ENCODE peak calls at places on chromosomes 1 and 21, in five cellular contexts. N, J, K, R and I are unnamed samples.

GRCh38 chr1:40607921-40608320 is 57.6 kb downstream of the RIMS3 start:
- DNase-seq in N (no peak), J (no peak), K (no peak), R (no peak), I (no peak)

GRCh38 chr1:220818421-220819173 is 31.9 kb downstream of the MTARC1 start:
- DNase-seq in N (no peak), J (no peak), K (no peak), R (no peak), I (no peak)

GRCh38 chr1:241140670-241141069 is 216.3 kb downstream of the RGS7 start:
- DNase-seq in N (no peak), J (no peak), K (no peak), R (no peak), I (no peak)

GRCh38 chr1:89607888-89608626 is 24.9 kb upstream of the LRRC8C start:
- DNase-seq in N (no peak), J (no peak), K (no peak), R (no peak), I (no peak)

GRCh38 chr1:14924455-14925325 is 228.9 kb upstream of the TMEM51 start:
- DNase-seq in N (peak; percentile 53), J (no peak), K (peak; percentile 79), R (peak; percentile 34), I (peak; percentile 73)

GRCh38 chr1:40980068-40980452 is 564 bp downstream of the CTPS1 start:
- DNase-seq in N (no peak), J (no peak), K (peak; percentile 73), R (no peak), I (no peak)

GRCh38 chr1:220151454-220151853 is 57.5 kb downstream of the IARS2 start:
- DNase-seq in N (no peak), J (no peak), K (no peak), R (no peak), I (no peak)

GRCh38 chr1:52328615-52329014 is 37.4 kb downstream of the CC2D1B start:
- DNase-seq in N (no peak), J (no peak), K (no peak), R (no peak), I (no peak)

GRCh38 chr1:108561731-108562326 is 1.9 kb downstream of the EEIG2 start:
- DNase-seq in N (peak; percentile 77), J (peak; percentile 56), K (peak; percentile 82), R (peak; percentile 78), I (peak; percentile 79)

GRCh38 chr1:246550402-246550801 is 15.7 kb downstream of the TFB2M start:
- DNase-seq in N (no peak), J (no peak), K (no peak), R (no peak), I (no peak)

GRCh38 chr1:239126881-239127280 is 259.5 kb upstream of the CHRM3 start:
- DNase-seq in N (no peak), J (no peak), K (no peak), R (no peak), I (no peak)

GRCh38 chr1:4553761-4554160 is 100.6 kb upstream of the AJAP1 start:
- DNase-seq in N (no peak), J (no peak), K (no peak), R (no peak), I (no peak)

GRCh38 chr1:150567717-150568561 is 11.5 kb downstream of the MCL1 start:
- DNase-seq in N (peak; percentile 79), J (peak; percentile 96), K (peak; percentile 70), R (peak; percentile 79), I (no peak)

GRCh38 chr1:108041360-108042143 is 76.6 kb upstream of the VAV3 start:
- DNase-seq in N (no peak), J (no peak), K (no peak), R (no peak), I (no peak)

GRCh38 chr1:203584040-203584439 is 42.6 kb upstream of the ATP2B4 start:
- DNase-seq in N (no peak), J (no peak), K (no peak), R (no peak), I (no peak)

GRCh38 chr1:177174921-177175634 is 4.3 kb downstream of the BRINP2 start:
- DNase-seq in N (no peak), J (no peak), K (no peak), R (no peak), I (no peak)

GRCh38 chr1:7420098-7420445 is 351.0 kb upstream of the VAMP3 start:
- DNase-seq in N (no peak), J (peak; percentile 15), K (peak; percentile 39), R (no peak), I (no peak)

DNA sequence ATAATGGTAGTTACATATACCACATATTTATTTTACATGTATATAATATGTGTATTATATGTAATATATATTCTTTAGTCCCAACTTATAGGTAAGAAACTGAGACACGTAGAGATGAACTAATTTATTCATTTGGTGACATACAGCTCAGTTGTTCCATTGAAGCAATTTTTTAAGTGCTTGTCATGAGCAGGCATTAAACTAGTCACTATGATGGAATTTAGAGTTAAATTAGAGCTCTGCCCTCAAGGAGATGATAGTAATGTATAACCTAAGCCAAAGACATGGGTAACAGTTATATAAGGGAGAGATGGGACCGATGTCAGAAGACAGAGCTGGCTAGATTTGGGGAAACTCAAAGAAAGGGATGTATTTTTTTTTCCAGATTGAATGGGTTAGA is 83.0 kb downstream of the ST6GALNAC5 start:
- DNase-seq in N (no peak), J (no peak), K (no peak), R (no peak), I (no peak)
- TF ChIP-seq CTCF in N (no peak), J (no peak), K (no peak), R (no peak), I (no peak)

DNA sequence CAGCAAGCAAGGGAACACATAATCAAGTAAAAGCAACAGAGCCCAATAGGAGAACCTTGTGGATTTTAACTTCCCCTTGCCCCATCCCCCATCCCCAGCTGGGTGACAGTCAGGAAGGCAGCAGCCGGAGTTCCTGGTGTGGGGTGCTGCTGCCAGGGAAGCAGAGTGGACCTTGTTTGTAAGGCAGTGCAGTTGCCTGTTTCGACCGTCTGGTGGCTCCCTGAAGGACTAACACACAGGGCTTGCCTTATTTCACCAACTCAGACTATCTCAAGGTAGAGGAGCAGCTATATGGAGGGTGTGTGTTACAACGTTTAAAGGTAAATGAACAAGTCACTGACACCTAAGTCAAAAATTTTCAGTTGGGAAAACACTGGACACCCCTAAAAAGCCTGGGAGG is 6.6 kb downstream of the KRTAP10-8 start:
- DNase-seq in N (no peak), J (no peak), K (peak; percentile 59), R (no peak), I (no peak)
- TF ChIP-seq CTCF in N (no peak), J (no peak), K (no peak), R (peak; percentile 22), I (peak; percentile 3)

GRCh38 chr1:32717503-32717902 is 14.9 kb upstream of the SYNC start:
- DNase-seq in N (no peak), J (no peak), K (no peak), R (no peak), I (no peak)
- TF ChIP-seq CTCF in N (no peak), J (no peak), K (no peak), R (no peak), I (no peak)

GRCh38 chr1:205303247-205303888 is 18.2 kb downstream of the NUAK2 start:
- DNase-seq in N (no peak), J (no peak), K (no peak), R (no peak), I (no peak)

GRCh38 chr1:205304046-205304694 is 17.4 kb downstream of the NUAK2 start:
- DNase-seq in N (no peak), J (no peak), K (no peak), R (no peak), I (no peak)

GRCh38 chr1:205301842-205302588 is 19.5 kb downstream of the NUAK2 start:
- DNase-seq in N (no peak), J (no peak), K (no peak), R (no peak), I (no peak)

GRCh38 chr1:205300149-205300548 is 21.4 kb downstream of the NUAK2 start:
- DNase-seq in N (no peak), J (no peak), K (no peak), R (no peak), I (no peak)

GRCh38 chr1:205301220-205301821 is 20.2 kb downstream of the NUAK2 start:
- DNase-seq in N (peak; percentile 68), J (peak; percentile 82), K (no peak), R (peak; percentile 34), I (no peak)
- TF ChIP-seq CTCF in N (no peak), J (no peak), K (no peak), R (no peak), I (no peak)

GRCh38 chr1:36612881-36613280 is 130.2 kb upstream of the CSF3R start:
- DNase-seq in N (peak; percentile 26), J (no peak), K (no peak), R (no peak), I (no peak)
- TF ChIP-seq CTCF in N (no peak), J (no peak), K (no peak), R (no peak), I (no peak)

DNA sequence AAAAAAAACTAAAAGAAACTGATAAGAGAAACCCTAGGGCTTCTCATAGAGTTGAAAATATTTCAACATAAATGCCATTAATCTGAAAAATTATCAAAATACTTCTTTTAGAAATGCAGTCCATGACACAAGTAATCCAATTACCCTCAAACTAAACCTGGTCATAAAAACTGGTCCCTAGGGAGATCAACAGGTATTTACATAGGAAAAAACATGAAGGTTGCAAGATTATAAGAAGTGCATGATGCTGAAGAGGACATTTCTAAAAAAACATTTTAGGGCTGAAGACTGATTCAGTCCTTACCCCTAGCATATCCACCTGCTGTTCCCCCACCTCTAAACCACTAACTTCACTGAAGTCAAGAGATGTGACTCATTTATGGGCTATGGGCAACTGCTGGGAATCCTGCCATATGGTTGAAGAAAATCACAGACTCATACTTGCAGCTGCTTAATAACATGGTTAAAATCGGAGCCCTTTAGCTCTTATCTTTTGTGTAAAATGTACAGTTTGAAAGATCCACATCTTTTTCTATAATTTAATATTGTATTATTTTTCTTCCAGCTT is 131.0 kb upstream of the RUNX1 start:
- DNase-seq in N (no peak), J (no peak), K (no peak), R (no peak), I (no peak)
- TF ChIP-seq CTCF in N (no peak), J (no peak), K (no peak), R (no peak), I (no peak)

DNA sequence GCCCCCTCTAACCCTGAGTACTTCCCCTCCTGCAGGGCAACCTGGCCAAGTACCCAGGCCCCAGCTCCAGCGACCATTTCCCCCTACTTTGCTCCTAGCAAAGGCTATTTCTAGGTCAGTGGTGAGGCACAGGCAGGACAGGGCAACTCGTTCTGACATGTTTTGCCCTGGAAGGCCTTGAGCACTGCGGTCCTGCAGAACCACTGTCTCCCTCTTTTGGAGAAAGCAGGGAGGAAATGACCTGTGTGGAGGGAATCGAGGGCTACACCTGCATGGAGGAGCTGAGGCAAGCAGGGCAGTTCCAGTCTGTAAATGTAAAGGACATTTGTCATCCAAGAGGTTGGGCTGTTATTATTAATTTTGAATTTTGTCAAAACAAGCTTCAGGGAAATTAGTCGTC is 99.1 kb downstream of the PPIAL4G start:
- DNase-seq in N (no peak), J (no peak), K (no peak), R (no peak), I (no peak)
- TF ChIP-seq CTCF in N (no peak), J (peak; percentile 21), K (no peak), R (no peak), I (no peak)